ENCODE peak calls at places on chromosomes 7 and 10, in six cellular contexts. R is HCT116, G is GM23338, Y is SK-N-SH, T is OCI-LY7, U is GM23248. B is an unnamed sample.

GRCh38 chr7:134832367-134832766 is 52.9 kb downstream of the CALD1 start:
- DNase-seq in R (no peak), G (no peak), Y (no peak), T (no peak), U (no peak), B (no peak)

GRCh38 chr7:55247466-55247865 is 117.7 kb upstream of the LANCL2 start:
- DNase-seq in R (no peak), G (no peak), Y (no peak), T (no peak), U (peak; percentile 39), B (no peak)

GRCh38 chr7:73536479-73536878 is 14.4 kb upstream of the BAZ1B start:
- DNase-seq in R (no peak), G (no peak), Y (no peak), T (no peak), U (no peak), B (no peak)

GRCh38 chr7:136139392-136139791 is 162.2 kb upstream of the MTPN start:
- DNase-seq in R (no peak), G (no peak), Y (no peak), T (no peak), U (no peak), B (no peak)

GRCh38 chr10:93518531-93518930 is 22.1 kb downstream of the CEP55 start:
- DNase-seq in R (no peak), G (no peak), Y (peak; percentile 9), T (no peak), U (no peak), B (no peak)

GRCh38 chr7:50307368-50308012 is 3.0 kb downstream of the IKZF1 start:
- DNase-seq in R (no peak), G (peak; percentile 15), Y (no peak), T (peak; percentile 88), U (no peak), B (no peak)

GRCh38 chr10:14876764-14877163 is 1.9 kb upstream of the SUV39H2 start:
- DNase-seq in R (no peak), G (no peak), Y (no peak), T (no peak), U (no peak), B (no peak)

GRCh38 chr10:5738427-5738826 is 53.8 kb downstream of the TASOR2 start:
- DNase-seq in R (no peak), G (no peak), Y (no peak), T (no peak), U (no peak), B (no peak)

GRCh38 chr7:101265622-101266516 is 21.0 kb upstream of the FIS1 start:
- DNase-seq in R (no peak), G (no peak), Y (no peak), T (no peak), U (no peak), B (no peak)

GRCh38 chr10:22346087-22346661 is 878 bp downstream of the SPAG6 start:
- DNase-seq in R (no peak), G (peak; percentile 32), Y (no peak), T (no peak), U (no peak), B (no peak)

GRCh38 chr10:9254353-9254752 is 1199.9 kb downstream of the GATA3 start:
- DNase-seq in R (no peak), G (no peak), Y (no peak), T (no peak), U (peak; percentile 88), B (no peak)

GRCh38 chr7:135390829-135391228 is 119.1 kb downstream of the CNOT4 start:
- DNase-seq in R (no peak), G (no peak), Y (no peak), T (no peak), U (no peak), B (no peak)

GRCh38 chr10:97078280-97079156 is 107.2 kb downstream of the SLIT1 start:
- DNase-seq in R (no peak), G (peak; percentile 54), Y (no peak), T (no peak), U (no peak), B (no peak)

GRCh38 chr7:134954197-134955082 is 31.9 kb upstream of the AGBL3 start:
- DNase-seq in R (peak; percentile 12), G (peak; percentile 65), Y (peak; percentile 44), T (peak; percentile 50), U (peak; percentile 67), B (peak; percentile 39)

GRCh38 chr10:94115725-94116124 is 122.0 kb downstream of the PLCE1 start:
- DNase-seq in R (peak; percentile 40), G (no peak), Y (no peak), T (no peak), U (peak; percentile 88), B (no peak)

GRCh38 chr10:78312197-78313046 is 278.8 kb downstream of the RPS24 start:
- DNase-seq in R (no peak), G (no peak), Y (no peak), T (no peak), U (peak; percentile 41), B (peak; percentile 57)

GRCh38 chr10:84696610-84697009 is 368.2 kb downstream of the CCSER2 start:
- DNase-seq in R (no peak), G (no peak), Y (no peak), T (no peak), U (no peak), B (no peak)

GRCh38 chr10:84173543-84173942 is at the start of gene GPR15LG:
- DNase-seq in R (no peak), G (no peak), Y (no peak), T (no peak), U (no peak), B (peak; percentile 30)

GRCh38 chr7:121624922-121625321 is 228.8 kb upstream of the FAM3C start:
- DNase-seq in R (no peak), G (no peak), Y (no peak), T (no peak), U (peak; percentile 33), B (no peak)

GRCh38 chr7:91566333-91566732 is 302.1 kb downstream of the FZD1 start:
- DNase-seq in R (no peak), G (no peak), Y (peak; percentile 25), T (no peak), U (peak; percentile 45), B (no peak)

GRCh38 chr10:93334901-93335312 is 147.2 kb downstream of the MYOF start:
- DNase-seq in R (peak; percentile 83), G (peak; percentile 38), Y (no peak), T (no peak), U (peak; percentile 73), B (peak; percentile 11)

GRCh38 chr7:98075801-98076200 is 30.9 kb upstream of the LMTK2 start:
- DNase-seq in R (no peak), G (no peak), Y (no peak), T (no peak), U (no peak), B (no peak)

GRCh38 chr7:137354361-137354760 is 10.8 kb upstream of the PTN start:
- DNase-seq in R (no peak), G (no peak), Y (no peak), T (no peak), U (no peak), B (peak; percentile 39)

GRCh38 chr7:1040790-1041189 is 3.6 kb upstream of the GPR146 start:
- DNase-seq in R (no peak), G (no peak), Y (peak; percentile 91), T (no peak), U (peak; percentile 81), B (peak; percentile 74)

GRCh38 chr7:949021-949934 is 5.2 kb downstream of the ADAP1 start:
- DNase-seq in R (no peak), G (no peak), Y (peak; percentile 29), T (no peak), U (no peak), B (no peak)

DNA sequence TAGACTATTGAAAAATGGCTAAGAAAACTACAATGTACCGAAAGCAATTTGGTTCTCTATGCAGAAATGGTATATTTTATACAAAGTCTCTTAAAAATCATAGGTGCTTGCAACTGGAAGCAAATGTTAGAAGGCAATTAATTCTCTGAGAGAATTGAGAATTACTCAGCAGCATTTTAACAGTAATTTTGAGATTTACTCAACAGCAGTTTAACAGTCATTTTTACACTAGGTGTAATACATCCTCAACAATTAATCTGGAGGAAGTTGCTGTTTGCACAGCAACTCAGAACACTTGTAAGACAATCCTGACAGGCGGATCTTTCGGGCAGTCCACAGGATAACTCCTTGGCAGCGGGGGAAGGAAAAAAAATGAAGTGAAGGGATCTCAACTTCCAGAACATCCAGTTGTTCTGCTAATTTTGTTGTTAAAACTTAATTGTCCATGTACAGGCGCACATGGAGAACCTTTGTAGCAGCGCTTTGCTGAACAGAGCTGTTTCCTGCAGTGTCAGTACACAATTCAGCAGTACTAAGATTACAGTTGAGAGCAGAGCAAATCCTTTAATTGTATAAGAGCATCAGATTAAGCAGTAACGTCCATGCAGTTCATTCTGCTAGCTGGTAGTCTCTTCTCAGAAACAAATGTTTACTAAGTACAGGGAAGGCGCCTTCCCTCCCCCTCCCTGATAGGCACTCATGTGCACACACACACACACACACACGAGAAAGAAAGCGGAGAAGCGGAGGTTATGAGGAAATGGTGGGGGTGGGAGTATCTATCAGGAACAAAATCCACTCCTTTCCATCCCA is 43.8 kb downstream of the ENO4 start:
- DNase-seq in R (no peak), G (no peak), Y (no peak), T (no peak), U (no peak), B (peak; percentile 47)
- TF ChIP-seq EZH2phosphoT487 in R (no peak), G (no peak), Y (no peak), T (no peak), U (no peak), B (no peak)

GRCh38 chr10:103049237-103049636 is 131.1 kb downstream of the CNNM2 start:
- DNase-seq in R (no peak), G (no peak), Y (no peak), T (no peak), U (no peak), B (no peak)

GRCh38 chr10:103044942-103045489 is 126.9 kb downstream of the CNNM2 start:
- DNase-seq in R (no peak), G (no peak), Y (no peak), T (no peak), U (peak; percentile 67), B (no peak)

GRCh38 chr10:103047381-103047780 is 129.3 kb downstream of the CNNM2 start:
- DNase-seq in R (no peak), G (no peak), Y (no peak), T (no peak), U (no peak), B (no peak)

GRCh38 chr10:103042908-103043307 is 124.8 kb downstream of the CNNM2 start:
- DNase-seq in R (no peak), G (peak; percentile 34), Y (no peak), T (no peak), U (no peak), B (no peak)

GRCh38 chr10:103045961-103046360 is 127.9 kb downstream of the CNNM2 start:
- DNase-seq in R (no peak), G (no peak), Y (no peak), T (no peak), U (no peak), B (no peak)
- H3K27ac ChIP-seq in R (no peak overlapping the region), G (no peak overlapping the region), Y (no peak overlapping the region), T (no peak overlapping the region), U (peak overlapping the region; percentile 71), B (no peak overlapping the region)

DNA sequence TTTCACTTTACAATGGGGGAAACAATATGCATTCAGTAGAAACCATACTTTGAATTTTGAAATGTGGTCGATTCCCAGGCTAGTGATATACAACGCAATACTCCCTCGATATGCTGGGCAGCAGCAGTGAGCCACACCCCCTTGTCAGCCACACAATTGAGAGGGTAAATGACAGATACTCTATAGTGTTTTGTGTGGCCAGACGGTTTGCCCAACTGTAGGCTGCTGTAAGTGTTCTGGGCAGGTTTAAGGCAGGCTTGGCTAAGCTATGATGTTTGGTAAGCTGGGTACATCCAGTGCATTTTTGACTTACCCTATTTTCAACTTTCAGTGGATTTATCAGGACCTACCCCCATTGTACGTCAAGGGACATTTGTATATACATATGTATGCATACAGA is 169.6 kb upstream of the KIAA1217 start:
- DNase-seq in R (no peak), G (no peak), Y (no peak), T (no peak), U (no peak), B (no peak)
- TF ChIP-seq EZH2phosphoT487 in R (no peak), G (no peak), Y (no peak), T (no peak), U (no peak), B (no peak)

GRCh38 chr7:128215739-128216138 is 25.3 kb upstream of the LEP start:
- DNase-seq in R (no peak), G (no peak), Y (peak; percentile 55), T (no peak), U (peak; percentile 48), B (no peak)
- H3K27ac ChIP-seq in R (no peak overlapping the region), G (no peak overlapping the region), Y (no peak overlapping the region), T (no peak overlapping the region), U (peak overlapping the region; percentile 55), B (no peak overlapping the region)

B was measured in hepatocyte.